ENCODE peak calls at places on chromosomes 2 and 18, in six cellular contexts. H, M, B, E, P and D are unnamed samples.
A peak's percentile ranks its signal among the peaks of the same experiment; 100 is the strongest.

GRCh38 chr18:56043691-56044090 is 455.7 kb upstream of the TCF4 start:
- DNase-seq in H (peak; percentile 67), M (no peak), B (no peak), E (no peak), P (no peak), D (no peak)

GRCh38 chr2:10462178-10463083 is 14.3 kb upstream of the ODC1 start:
- DNase-seq in H (peak; percentile 51), M (no peak), B (no peak), E (no peak), P (no peak), D (no peak)

GRCh38 chr2:33307659-33308311 is 168.7 kb upstream of the RASGRP3 start:
- DNase-seq in H (no peak), M (no peak), B (no peak), E (no peak), P (no peak), D (no peak)

GRCh38 chr2:21970971-21971370 is 847.2 kb downstream of the TDRD15 start:
- DNase-seq in H (no peak), M (no peak), B (no peak), E (no peak), P (no peak), D (no peak)

GRCh38 chr2:214713080-214713830 is 96.2 kb downstream of the BARD1 start:
- DNase-seq in H (no peak), M (no peak), B (peak; percentile 79), E (no peak), P (no peak), D (no peak)

GRCh38 chr18:58119819-58120218 is 75.8 kb downstream of the NEDD4L start:
- DNase-seq in H (no peak), M (no peak), B (no peak), E (no peak), P (no peak), D (no peak)

GRCh38 chr18:68887410-68887809 is 89.5 kb downstream of the CCDC102B start:
- DNase-seq in H (no peak), M (no peak), B (no peak), E (no peak), P (no peak), D (no peak)

GRCh38 chr2:165902929-165903328 is 50.6 kb downstream of the TTC21B start:
- DNase-seq in H (no peak), M (no peak), B (no peak), E (peak; percentile 17), P (no peak), D (no peak)

GRCh38 chr18:335741-336140 is 67.9 kb upstream of the THOC1 start:
- DNase-seq in H (no peak), M (no peak), B (peak; percentile 13), E (no peak), P (no peak), D (no peak)

GRCh38 chr2:168801961-168802824 is at the start of gene NOSTRIN:
- DNase-seq in H (no peak), M (no peak), B (peak; percentile 50), E (no peak), P (no peak), D (no peak)

GRCh38 chr2:113274427-113274826 is 4.3 kb downstream of the PAX8 start:
- DNase-seq in H (no peak), M (no peak), B (no peak), E (no peak), P (no peak), D (no peak)

GRCh38 chr2:168607992-168608391 is 151.9 kb downstream of the CERS6 start:
- DNase-seq in H (no peak), M (no peak), B (no peak), E (no peak), P (no peak), D (no peak)

GRCh38 chr2:187900023-187900422 is 345.8 kb upstream of the TFPI start:
- DNase-seq in H (no peak), M (no peak), B (no peak), E (no peak), P (no peak), D (no peak)

GRCh38 chr2:239279508-239280295 is 121.1 kb downstream of the HDAC4 start:
- DNase-seq in H (no peak), M (no peak), B (no peak), E (no peak), P (no peak), D (no peak)

GRCh38 chr2:210299974-210300373 is 15.0 kb downstream of the MYL1 start:
- DNase-seq in H (no peak), M (no peak), B (no peak), E (no peak), P (no peak), D (no peak)

GRCh38 chr2:69955029-69955428 is 6.4 kb downstream of the ASPRV1 start:
- DNase-seq in H (no peak), M (no peak), B (no peak), E (no peak), P (no peak), D (peak; percentile 43)

GRCh38 chr2:180472133-180472532 is 465.0 kb upstream of the CWC22 start:
- DNase-seq in H (no peak), M (no peak), B (no peak), E (no peak), P (no peak), D (no peak)

GRCh38 chr2:239793851-239794250 is 231.3 kb downstream of the NDUFA10 start:
- DNase-seq in H (no peak), M (no peak), B (no peak), E (no peak), P (no peak), D (no peak)

GRCh38 chr2:31013311-31013710 is 124.9 kb downstream of the GALNT14 start:
- DNase-seq in H (no peak), M (no peak), B (no peak), E (no peak), P (no peak), D (no peak)

GRCh38 chr2:207489251-207489650 is 40.5 kb upstream of the CREB1 start:
- DNase-seq in H (no peak), M (no peak), B (no peak), E (no peak), P (no peak), D (no peak)

GRCh38 chr2:212723226-212723625 is 184.6 kb upstream of the ERBB4 start:
- DNase-seq in H (no peak), M (no peak), B (peak; percentile 66), E (no peak), P (no peak), D (peak; percentile 35)

GRCh38 chr2:19035238-19035637 is 323.2 kb downstream of the OSR1 start:
- DNase-seq in H (no peak), M (no peak), B (no peak), E (no peak), P (no peak), D (no peak)

GRCh38 chr2:215794829-215795546 is 218.4 kb downstream of the MREG start:
- DNase-seq in H (peak; percentile 81), M (peak; percentile 75), B (no peak), E (no peak), P (no peak), D (no peak)

GRCh38 chr2:240405133-240405532 is 30.3 kb upstream of the GPC1 start:
- DNase-seq in H (no peak), M (no peak), B (no peak), E (no peak), P (no peak), D (no peak)

GRCh38 chr2:120769787-120770120 is 34.1 kb downstream of the GLI2 start:
- DNase-seq in H (no peak), M (no peak), B (no peak), E (no peak), P (no peak), D (no peak)

GRCh38 chr2:169131587-169132512 is 62.5 kb downstream of the DHRS9 start:
- DNase-seq in H (peak; percentile 51), M (peak; percentile 12), B (peak; percentile 81), E (peak; percentile 53), P (peak; percentile 51), D (no peak)

GRCh38 chr2:100405403-100406119 is 11.9 kb downstream of the CHST10 start:
- DNase-seq in H (no peak), M (no peak), B (no peak), E (no peak), P (no peak), D (no peak)
- TF ChIP-seq CTCF in H (no peak), M (no peak), B (no peak), E (no peak), P (no peak), D (no peak)

GRCh38 chr2:46850742-46851141 is 64.9 kb downstream of the MCFD2 start:
- DNase-seq in H (no peak), M (no peak), B (peak; percentile 93), E (no peak), P (no peak), D (peak; percentile 75)

GRCh38 chr2:46849741-46850474 is 65.7 kb downstream of the MCFD2 start:
- DNase-seq in H (no peak), M (no peak), B (peak; percentile 92), E (no peak), P (peak; percentile 46), D (peak; percentile 92)

GRCh38 chr2:46852598-46852997 is 63.0 kb downstream of the MCFD2 start:
- DNase-seq in H (no peak), M (no peak), B (no peak), E (no peak), P (no peak), D (no peak)

GRCh38 chr2:46854260-46854659 is 61.3 kb downstream of the MCFD2 start:
- DNase-seq in H (no peak), M (no peak), B (no peak), E (no peak), P (no peak), D (no peak)

DNA sequence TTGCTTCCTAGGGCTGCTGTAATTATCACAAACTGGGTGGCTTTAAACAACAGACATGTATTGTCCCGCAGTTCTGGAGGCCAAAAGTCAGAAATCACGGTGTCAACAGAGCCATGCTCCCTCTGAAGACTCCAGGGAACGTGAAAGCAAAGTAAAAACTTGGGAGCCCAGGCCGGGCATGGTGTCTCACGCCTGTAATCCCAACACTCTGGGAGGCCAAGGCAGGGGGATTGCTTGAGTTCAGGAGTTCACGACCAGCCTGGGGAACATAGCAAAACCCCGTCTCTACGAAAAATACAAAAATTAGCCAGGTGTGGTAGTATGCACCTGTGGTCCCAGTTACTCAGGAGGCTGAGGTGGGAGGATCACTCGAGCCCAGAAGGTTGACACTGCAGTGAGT is 63.5 kb downstream of the MCFD2 start:
- DNase-seq in H (no peak), M (no peak), B (no peak), E (no peak), P (no peak), D (no peak)
- H3F3A ChIP-seq in H (no peaks in the 10 kb centered on the region), M (no peaks in the 10 kb centered on the region), B (peaks cover 21% of the 10 kb centered on the region), E (no peaks in the 10 kb centered on the region), P (peaks cover 85% of the 10 kb centered on the region), D (peaks cover 44% of the 10 kb centered on the region)

GRCh38 chr2:26316041-26316440 is 29.9 kb upstream of the SELENOI start:
- DNase-seq in H (peak; percentile 43), M (peak; percentile 45), B (peak; percentile 46), E (peak; percentile 70), P (peak; percentile 54), D (no peak)
- TF ChIP-seq CTCF in H (peak; percentile 35), M (peak; percentile 39), B (peak; percentile 52), E (peak; percentile 63), P (peak; percentile 39), D (peak; percentile 44)

DNA sequence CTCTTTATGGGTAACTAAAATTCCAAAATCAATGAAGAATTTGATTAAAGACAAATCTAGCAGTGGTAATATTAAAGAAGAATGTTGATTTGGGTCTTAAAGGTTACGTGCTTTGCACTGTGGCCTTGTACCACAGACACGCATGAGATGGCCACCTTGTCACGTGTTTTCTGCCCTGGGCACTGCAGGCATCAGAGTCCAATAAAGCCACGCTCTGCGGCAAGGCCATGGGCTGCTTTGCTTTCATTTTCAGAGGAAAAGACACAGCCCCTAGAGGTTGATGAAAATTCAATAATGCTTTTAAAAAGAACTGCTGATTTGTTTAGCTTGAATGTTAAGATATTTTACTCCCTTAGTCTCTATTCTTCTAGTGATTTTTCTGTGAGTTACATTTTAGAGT is 30.4 kb downstream of the AOX1 start:
- DNase-seq in H (no peak), M (no peak), B (no peak), E (peak; percentile 63), P (no peak), D (no peak)
- H3F3A ChIP-seq in H (no peaks in the 10 kb centered on the region), M (no peaks in the 10 kb centered on the region), B (no peaks in the 10 kb centered on the region), E (no peaks in the 10 kb centered on the region), P (peaks cover 14% of the 10 kb centered on the region), D (peaks cover 15% of the 10 kb centered on the region)